ENCODE peak calls at places on chromosomes 12 and 14, in ten cellular contexts. G, H, M, K, A, X, U, W, J and E are unnamed samples.

GRCh38 chr12:131415781-131416180 is 295.1 kb upstream of the SFSWAP start:
- DNase-seq in G (no peak), H (no peak), U (no peak), K (peak), M (no peak), X (no peak), J (no peak), W (no peak), A (no peak), E (no peak)

GRCh38 chr14:38873923-38874612 is 229.0 kb downstream of the SEC23A start:
- DNase-seq in J (no peak), X (no peak), K (no peak), G (no peak), W (no peak), U (no peak), A (no peak), H (no peak), M (no peak), E (no peak)

GRCh38 chr12:104672501-104673265 is 215.9 kb downstream of the CHST11 start:
- DNase-seq in W (no peak), M (peak), A (peak), X (no peak), U (no peak), J (no peak), H (peak), G (no peak), K (peak), E (peak)

GRCh38 chr12:107304588-107305532 is 211.5 kb upstream of the CRY1 start:
- DNase-seq in M (no peak), K (no peak), H (no peak), G (no peak), A (no peak), U (no peak), J (no peak), X (no peak), W (no peak), E (peak)

GRCh38 chr14:75612157-75612556 is 33.7 kb downstream of the FLVCR2 start:
- DNase-seq in K (no peak), X (no peak), U (no peak), W (no peak), J (no peak), G (no peak), M (no peak), H (no peak), A (no peak), E (no peak)

GRCh38 chr14:68245146-68246073 is 425.8 kb downstream of the RAD51B start:
- DNase-seq in G (no peak), H (no peak), W (peak), M (no peak), U (no peak), J (no peak), K (no peak), A (no peak), X (peak), E (no peak)

GRCh38 chr12:87816186-87816585 is 213.0 kb downstream of the C12orf50 start:
- DNase-seq in G (no peak), M (no peak), H (no peak), J (no peak), U (no peak), W (no peak), K (no peak), X (peak), A (no peak), E (no peak)

GRCh38 chr14:102923201-102923919 is 897 bp downstream of the AMN start:
- DNase-seq in X (peak), G (no peak), U (no peak), A (no peak), K (no peak), J (no peak), H (no peak), W (no peak), M (no peak), E (no peak)

GRCh38 chr12:27549801-27550652 is 26.0 kb downstream of the PPFIBP1 start:
- DNase-seq in K (peak), M (no peak), A (peak), X (peak), J (peak), G (peak), U (no peak), W (no peak), H (peak), E (peak)

GRCh38 chr14:51849095-51849494 is 11.3 kb upstream of the GNG2 start:
- DNase-seq in U (no peak), X (no peak), G (no peak), J (no peak), M (no peak), K (no peak), A (no peak), W (no peak), H (no peak), E (peak)

GRCh38 chr12:88571543-88571942 is 8.7 kb downstream of the KITLG start:
- DNase-seq in W (no peak), J (no peak), X (peak), U (no peak), G (no peak), K (no peak), M (no peak), A (no peak), H (peak), E (no peak)

GRCh38 chr14:72104011-72104613 is 171.9 kb downstream of the RGS6 start:
- DNase-seq in X (peak), J (no peak), W (no peak), K (peak), H (no peak), M (no peak), A (no peak), G (peak), U (no peak), E (peak)

GRCh38 chr14:53380508-53381225 is 227.5 kb upstream of the DDHD1 start:
- DNase-seq in U (no peak), A (no peak), W (no peak), X (no peak), K (no peak), H (no peak), M (no peak), J (no peak), G (no peak), E (no peak)

GRCh38 chr12:66662729-66663128 is 16.1 kb downstream of the GRIP1 start:
- DNase-seq in H (peak), W (no peak), K (no peak), A (no peak), G (no peak), M (no peak), U (no peak), J (no peak), X (peak), E (peak)

GRCh38 chr14:53882684-53883083 is 73.9 kb downstream of the BMP4 start:
- DNase-seq in G (no peak), M (no peak), H (no peak), A (no peak), U (no peak), J (no peak), X (no peak), W (no peak), K (no peak), E (no peak)

GRCh38 chr12:118689793-118690192 is 291.5 kb upstream of the SRRM4 start:
- DNase-seq in M (no peak), U (no peak), J (no peak), A (no peak), G (no peak), X (no peak), W (no peak), K (no peak), H (no peak), E (no peak)

GRCh38 chr14:97251423-97252155 is 454.4 kb downstream of the VRK1 start:
- DNase-seq in H (no peak), X (no peak), A (no peak), J (no peak), K (peak), U (no peak), W (no peak), M (no peak), G (no peak), E (no peak)

GRCh38 chr14:90017371-90017770 is 44.4 kb upstream of the KCNK13 start:
- DNase-seq in W (no peak), A (no peak), G (no peak), K (no peak), M (no peak), X (no peak), U (no peak), J (no peak), H (peak), E (no peak)

GRCh38 chr14:56339855-56340701 is 221.9 kb downstream of the PELI2 start:
- DNase-seq in K (peak), M (peak), A (peak), G (peak), X (peak), U (no peak), J (peak), H (peak), W (peak), E (peak)

GRCh38 chr12:3041558-3042164 is 35.5 kb upstream of the TSPAN9 start:
- DNase-seq in A (no peak), G (peak), K (peak), M (peak), J (no peak), H (peak), U (peak), W (peak), X (peak), E (peak)

GRCh38 chr14:68952544-68953535 is 26.3 kb downstream of the ACTN1 start:
- DNase-seq in J (no peak), K (no peak), A (peak), U (no peak), X (peak), W (no peak), M (no peak), G (peak), H (peak), E (no peak)

GRCh38 chr14:24351517-24351916 is 11.7 kb upstream of the RIPK3 start:
- DNase-seq in M (no peak), K (peak), W (no peak), G (no peak), A (no peak), J (no peak), H (peak), U (no peak), X (peak), E (peak)

GRCh38 chr12:85639834-85640233 is 196.4 kb downstream of the RASSF9 start:
- DNase-seq in H (peak), J (no peak), K (no peak), A (no peak), M (no peak), X (no peak), W (no peak), U (no peak), G (no peak), E (no peak)